ENCODE peak calls at places on chromosomes 3 and 15, in nine cellular contexts. One of them, this sample, is unnamed.

GRCh38 chr3:48369685-48370329 is 2.2 kb upstream of the FBXW12 start:
- DNase-seq in KG1: no peak
- DNase-seq in B cell: no peak
- DNase-seq in LoVo: no peak
- DNase-seq in 8988T: no peak
- DNase-seq in endothelial cell: no peak
- DNase-seq in activated T-cell treated with anti-CD3 and anti-CD28 coated beads, Interleukin-2, amount 50 U/mL, for 24 hours: no peak
- DNase-seq in activated CD4-positive, alpha-beta T cell treated with anti-CD3 and anti-CD28 coated beads for 48 hours: no peak
- DNase-seq in progenitor cell of endocrine pancreas: no peak
- DNase-seq in this sample: no peak

GRCh38 chr3:45966371-45966780 is 23.1 kb downstream of the CXCR6 start:
- DNase-seq in B cell: no peak
- DNase-seq in 8988T: no peak
- DNase-seq in KG1: no peak
- DNase-seq in LoVo: no peak
- DNase-seq in activated T-cell treated with anti-CD3 and anti-CD28 coated beads, Interleukin-2, amount 50 U/mL, for 24 hours: no peak
- DNase-seq in endothelial cell: no peak
- DNase-seq in activated CD4-positive, alpha-beta T cell treated with anti-CD3 and anti-CD28 coated beads for 48 hours: no peak
- DNase-seq in progenitor cell of endocrine pancreas: no peak
- DNase-seq in this sample: no peak

GRCh38 chr15:94670436-94671034 is 439.2 kb downstream of the MCTP2 start:
- DNase-seq in activated CD4-positive, alpha-beta T cell treated with anti-CD3 and anti-CD28 coated beads for 48 hours: no peak
- DNase-seq in KG1: peak
- DNase-seq in endothelial cell: no peak
- DNase-seq in 8988T: no peak
- DNase-seq in LoVo: peak
- DNase-seq in activated T-cell treated with anti-CD3 and anti-CD28 coated beads, Interleukin-2, amount 50 U/mL, for 24 hours: no peak
- DNase-seq in progenitor cell of endocrine pancreas: no peak
- DNase-seq in B cell: no peak
- DNase-seq in this sample: no peak

GRCh38 chr15:62083168-62084154 is 16.7 kb downstream of the C2CD4A start:
- DNase-seq in progenitor cell of endocrine pancreas: no peak
- DNase-seq in B cell: no peak
- DNase-seq in 8988T: no peak
- DNase-seq in KG1: no peak
- DNase-seq in LoVo: no peak
- DNase-seq in activated T-cell treated with anti-CD3 and anti-CD28 coated beads, Interleukin-2, amount 50 U/mL, for 24 hours: no peak
- DNase-seq in endothelial cell: no peak
- DNase-seq in activated CD4-positive, alpha-beta T cell treated with anti-CD3 and anti-CD28 coated beads for 48 hours: no peak
- DNase-seq in this sample: no peak

GRCh38 chr3:123305192-123305591 is 103.4 kb downstream of the SEC22A start:
- DNase-seq in 8988T: no peak
- DNase-seq in KG1: no peak
- DNase-seq in endothelial cell: no peak
- DNase-seq in LoVo: no peak
- DNase-seq in activated CD4-positive, alpha-beta T cell treated with anti-CD3 and anti-CD28 coated beads for 48 hours: no peak
- DNase-seq in progenitor cell of endocrine pancreas: no peak
- DNase-seq in activated T-cell treated with anti-CD3 and anti-CD28 coated beads, Interleukin-2, amount 50 U/mL, for 24 hours: no peak
- DNase-seq in B cell: no peak
- DNase-seq in this sample: no peak

GRCh38 chr3:100796556-100796955 is 87.3 kb downstream of the TFG start:
- DNase-seq in endothelial cell: no peak
- DNase-seq in KG1: peak
- DNase-seq in activated T-cell treated with anti-CD3 and anti-CD28 coated beads, Interleukin-2, amount 50 U/mL, for 24 hours: no peak
- DNase-seq in progenitor cell of endocrine pancreas: no peak
- DNase-seq in activated CD4-positive, alpha-beta T cell treated with anti-CD3 and anti-CD28 coated beads for 48 hours: no peak
- DNase-seq in LoVo: peak
- DNase-seq in B cell: no peak
- DNase-seq in 8988T: no peak
- DNase-seq in this sample: no peak

GRCh38 chr15:89149501-89150101 is 61.3 kb downstream of the ABHD2 start:
- DNase-seq in endothelial cell: no peak
- DNase-seq in activated T-cell treated with anti-CD3 and anti-CD28 coated beads, Interleukin-2, amount 50 U/mL, for 24 hours: no peak
- DNase-seq in KG1: no peak
- DNase-seq in 8988T: no peak
- DNase-seq in B cell: no peak
- DNase-seq in activated CD4-positive, alpha-beta T cell treated with anti-CD3 and anti-CD28 coated beads for 48 hours: no peak
- DNase-seq in progenitor cell of endocrine pancreas: no peak
- DNase-seq in LoVo: no peak
- DNase-seq in this sample: no peak

GRCh38 chr3:45182915-45183881 is 37.0 kb upstream of the CDCP1 start:
- DNase-seq in KG1: no peak
- DNase-seq in endothelial cell: no peak
- DNase-seq in 8988T: peak
- DNase-seq in progenitor cell of endocrine pancreas: no peak
- DNase-seq in activated CD4-positive, alpha-beta T cell treated with anti-CD3 and anti-CD28 coated beads for 48 hours: peak
- DNase-seq in LoVo: peak
- DNase-seq in B cell: no peak
- DNase-seq in activated T-cell treated with anti-CD3 and anti-CD28 coated beads, Interleukin-2, amount 50 U/mL, for 24 hours: peak
- DNase-seq in this sample: peak

GRCh38 chr15:100011235-100011634 is 278.0 kb upstream of the LYSMD4 start:
- DNase-seq in B cell: no peak
- DNase-seq in LoVo: no peak
- DNase-seq in endothelial cell: no peak
- DNase-seq in activated CD4-positive, alpha-beta T cell treated with anti-CD3 and anti-CD28 coated beads for 48 hours: no peak
- DNase-seq in KG1: no peak
- DNase-seq in progenitor cell of endocrine pancreas: no peak
- DNase-seq in 8988T: no peak
- DNase-seq in activated T-cell treated with anti-CD3 and anti-CD28 coated beads, Interleukin-2, amount 50 U/mL, for 24 hours: no peak
- DNase-seq in this sample: no peak